ENCODE peak calls at places on chromosomes 2 and 18, in five cellular contexts. One of them, this sample, is unnamed.

GRCh38 chr2:42195559-42195958 is 26.4 kb downstream of the EML4 start:
- DNase-seq in spleen: no peak
- DNase-seq in uterus: no peak
- DNase-seq in tibial nerve: no peak
- DNase-seq in transverse colon: no peak
- DNase-seq in this sample: no peak

GRCh38 chr2:99397251-99397920 is 60.2 kb downstream of the EIF5B start:
- DNase-seq in spleen: no peak
- DNase-seq in uterus: no peak
- DNase-seq in tibial nerve: no peak
- DNase-seq in transverse colon: no peak
- DNase-seq in this sample: no peak

GRCh38 chr2:197498937-197499593 is 575 bp downstream of the HSPD1 start:
- DNase-seq in spleen: peak; percentile 93
- DNase-seq in uterus: peak; percentile 40
- DNase-seq in tibial nerve: peak; percentile 32
- DNase-seq in transverse colon: peak; percentile 76
- DNase-seq in this sample: peak; percentile 82

GRCh38 chr2:24643051-24643450 is 150.1 kb downstream of the PTRHD1 start:
- DNase-seq in spleen: no peak
- DNase-seq in uterus: no peak
- DNase-seq in tibial nerve: no peak
- DNase-seq in transverse colon: no peak
- DNase-seq in this sample: no peak

GRCh38 chr2:31337197-31337596 is 77.3 kb downstream of the XDH start:
- DNase-seq in spleen: no peak
- DNase-seq in uterus: no peak
- DNase-seq in tibial nerve: no peak
- DNase-seq in transverse colon: no peak
- DNase-seq in this sample: no peak

GRCh38 chr2:42147641-42148274 is 21.4 kb upstream of the EML4 start:
- DNase-seq in spleen: no peak
- DNase-seq in uterus: no peak
- DNase-seq in tibial nerve: no peak
- DNase-seq in transverse colon: no peak
- DNase-seq in this sample: peak; percentile 26

GRCh38 chr18:10131783-10132381 is 218.1 kb downstream of the VAPA start:
- DNase-seq in spleen: no peak
- DNase-seq in uterus: peak; percentile 56
- DNase-seq in tibial nerve: no peak
- DNase-seq in transverse colon: no peak
- DNase-seq in this sample: peak; percentile 39

GRCh38 chr2:135688002-135688401 is 53.7 kb upstream of the UBXN4 start:
- DNase-seq in spleen: no peak
- DNase-seq in uterus: no peak
- DNase-seq in tibial nerve: no peak
- DNase-seq in transverse colon: no peak
- DNase-seq in this sample: peak; percentile 59

GRCh38 chr2:11239718-11240462 is 84.6 kb downstream of the SLC66A3 start:
- DNase-seq in spleen: no peak
- DNase-seq in uterus: no peak
- DNase-seq in tibial nerve: no peak
- DNase-seq in transverse colon: no peak
- DNase-seq in this sample: peak; percentile 33

GRCh38 chr2:152696476-152696875 is 20.8 kb downstream of the PRPF40A start:
- DNase-seq in spleen: no peak
- DNase-seq in uterus: no peak
- DNase-seq in tibial nerve: no peak
- DNase-seq in transverse colon: no peak
- DNase-seq in this sample: no peak

GRCh38 chr2:437772-438393 is 150.0 kb upstream of the ALKAL2 start:
- DNase-seq in spleen: peak; percentile 92
- DNase-seq in uterus: no peak
- DNase-seq in tibial nerve: no peak
- DNase-seq in transverse colon: peak; percentile 77
- DNase-seq in this sample: no peak

GRCh38 chr2:189363559-189363958 is 77.7 kb upstream of the WDR75 start:
- DNase-seq in spleen: no peak
- DNase-seq in uterus: no peak
- DNase-seq in tibial nerve: no peak
- DNase-seq in transverse colon: no peak
- DNase-seq in this sample: no peak

DNA sequence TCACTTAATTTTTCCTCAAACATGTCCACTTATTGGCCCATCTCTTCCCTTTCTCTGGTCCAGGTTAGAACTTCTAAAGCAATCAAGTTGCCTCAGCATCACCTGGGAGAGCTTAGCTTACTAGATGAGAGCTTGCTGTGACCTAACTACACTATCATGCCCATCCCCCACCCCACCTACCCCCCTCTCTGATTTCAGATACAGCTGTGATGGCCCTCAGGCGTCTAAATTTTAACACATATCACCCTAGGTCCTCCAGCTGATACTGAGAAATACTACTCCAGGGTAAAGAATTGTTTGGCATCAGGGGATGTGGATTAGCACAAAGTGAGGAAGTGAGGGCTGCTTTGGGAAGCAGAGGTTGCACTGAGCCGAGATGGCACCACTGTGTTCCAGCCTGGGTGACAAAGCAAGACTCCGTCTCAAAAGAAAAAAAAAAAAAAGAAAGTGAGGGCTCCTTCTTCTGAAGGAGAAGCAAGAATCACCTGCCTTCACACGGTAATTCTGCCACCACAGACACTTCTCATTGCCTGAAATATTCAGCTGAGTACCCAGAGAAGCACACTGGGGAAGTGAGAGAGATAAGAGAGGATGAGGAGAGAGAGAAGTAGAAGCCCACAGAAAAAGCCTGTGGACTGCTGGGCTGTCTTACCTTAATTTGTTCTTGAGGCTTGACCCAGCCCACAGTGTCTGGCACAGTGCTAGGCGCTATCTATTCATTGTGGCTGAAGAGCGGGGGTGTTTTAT is 263.4 kb downstream of the ASXL3 start:
- DNase-seq in spleen: no peak
- DNase-seq in uterus: no peak
- DNase-seq in tibial nerve: no peak
- DNase-seq in transverse colon: no peak
- DNase-seq in this sample: no peak
- TF ChIP-seq POLR2A in spleen: no peak
- TF ChIP-seq POLR2A in uterus: no peak
- TF ChIP-seq POLR2A in tibial nerve: no peak
- TF ChIP-seq POLR2A in transverse colon: no peak
- TF ChIP-seq POLR2A in this sample: no peak

GRCh38 chr2:163983911-163984310 is 248.1 kb upstream of the FIGN start:
- DNase-seq in spleen: no peak
- DNase-seq in uterus: no peak
- DNase-seq in tibial nerve: no peak
- DNase-seq in transverse colon: no peak
- DNase-seq in this sample: no peak
- H3K4me1 ChIP-seq in spleen: no peaks in the 10 kb centered on the region
- H3K4me1 ChIP-seq in uterus: no peaks in the 10 kb centered on the region
- H3K4me1 ChIP-seq in tibial nerve: no peaks in the 10 kb centered on the region
- H3K4me1 ChIP-seq in transverse colon: no peaks in the 10 kb centered on the region
- H3K4me1 ChIP-seq in this sample: no peaks in the 10 kb centered on the region

GRCh38 chr2:222318026-222318711 is 19.4 kb upstream of the PAX3 start:
- DNase-seq in spleen: peak; percentile 90
- DNase-seq in uterus: no peak
- DNase-seq in tibial nerve: no peak
- DNase-seq in transverse colon: peak; percentile 75
- DNase-seq in this sample: peak; percentile 78

GRCh38 chr2:222322241-222322640 is 23.4 kb upstream of the PAX3 start:
- DNase-seq in spleen: no peak
- DNase-seq in uterus: no peak
- DNase-seq in tibial nerve: no peak
- DNase-seq in transverse colon: no peak
- DNase-seq in this sample: no peak

GRCh38 chr2:222318712-222319575 is 20.1 kb upstream of the PAX3 start:
- DNase-seq in spleen: peak; percentile 85
- DNase-seq in uterus: no peak
- DNase-seq in tibial nerve: no peak
- DNase-seq in transverse colon: no peak
- DNase-seq in this sample: peak; percentile 74

GRCh38 chr2:222320441-222321395 is 21.9 kb upstream of the PAX3 start:
- DNase-seq in spleen: peak; percentile 76
- DNase-seq in uterus: no peak
- DNase-seq in tibial nerve: no peak
- DNase-seq in transverse colon: no peak
- DNase-seq in this sample: peak; percentile 67

GRCh38 chr2:222319576-222320440 is 21.0 kb upstream of the PAX3 start:
- DNase-seq in spleen: peak; percentile 81
- DNase-seq in uterus: no peak
- DNase-seq in tibial nerve: no peak
- DNase-seq in transverse colon: no peak
- DNase-seq in this sample: peak; percentile 58
- H3K4me3 ChIP-seq in spleen: peak overlapping the region; percentile 30
- H3K4me3 ChIP-seq in uterus: peak overlapping the region; percentile 46
- H3K4me3 ChIP-seq in tibial nerve: peak overlapping the region; percentile 35
- H3K4me3 ChIP-seq in transverse colon: peak overlapping the region; percentile 42
- H3K4me3 ChIP-seq in this sample: peak overlapping the region; percentile 51

GRCh38 chr2:8543412-8544167 is 138.3 kb upstream of the ID2 start:
- DNase-seq in spleen: peak; percentile 89
- DNase-seq in uterus: peak; percentile 28
- DNase-seq in tibial nerve: peak; percentile 33
- DNase-seq in transverse colon: peak; percentile 68
- DNase-seq in this sample: peak; percentile 24
- TF ChIP-seq POLR2A in spleen: no peak
- TF ChIP-seq POLR2A in uterus: no peak
- TF ChIP-seq POLR2A in tibial nerve: no peak
- TF ChIP-seq POLR2A in transverse colon: no peak
- TF ChIP-seq POLR2A in this sample: no peak

This sample was measured in testis.